ENCODE peak calls at places on chromosomes 5 and 9, in five cellular contexts. S is ACHN; J is stimulated activated effector memory CD8-positive, alpha-beta T cell treated with anti-CD3 and anti-CD28 coated beads, Interleukin-12 subunit alpha, Interleukin-12 subunit beta, amount 100 ng/mL, for 72 hours; M is fibroblast of mammary gland; A is Kasumi-1. B is an unnamed sample.

GRCh38 chr9:133425049-133425632 is 3.0 kb downstream of the ADAMTS13 start:
- DNase-seq in J (no peak), S (no peak), M (no peak), A (no peak), B (no peak)

GRCh38 chr5:59180515-59180914 is 597.6 kb downstream of the RAB3C start:
- DNase-seq in J (no peak), A (no peak), S (no peak), M (no peak), B (no peak)

GRCh38 chr5:69493235-69493925 is 790 bp downstream of the OCLN start:
- DNase-seq in A (no peak), S (peak; percentile 74), J (peak; percentile 55), M (peak; percentile 16), B (peak; percentile 11)

GRCh38 chr5:39399135-39400036 is 25.4 kb downstream of the DAB2 start:
- DNase-seq in J (no peak), A (peak; percentile 86), S (peak; percentile 85), M (peak; percentile 99), B (peak; percentile 97)

GRCh38 chr9:3916420-3916819 is 383.4 kb downstream of the GLIS3 start:
- DNase-seq in J (no peak), S (no peak), A (no peak), M (no peak), B (no peak)

GRCh38 chr5:27308151-27308550 is 269.8 kb upstream of the CDH9 start:
- DNase-seq in S (peak; percentile 6), A (no peak), M (peak; percentile 67), J (no peak), B (peak; percentile 20)

GRCh38 chr9:35662437-35662836 is 2.6 kb downstream of the ARHGEF39 start:
- DNase-seq in S (no peak), A (no peak), M (no peak), J (no peak), B (no peak)

GRCh38 chr5:6517494-6517893 is 68.8 kb downstream of the UBE2QL1 start:
- DNase-seq in M (no peak), A (no peak), S (no peak), J (no peak), B (no peak)

GRCh38 chr9:75027187-75028107 is 646 bp downstream of the CARNMT1 start:
- DNase-seq in S (peak; percentile 44), M (peak; percentile 48), A (peak; percentile 43), J (no peak), B (peak; percentile 33)

GRCh38 chr9:36503172-36504153 is 69.2 kb upstream of the MELK start:
- DNase-seq in M (no peak), J (no peak), S (no peak), A (no peak), B (no peak)

GRCh38 chr9:72401396-72401795 is 36.4 kb upstream of the ZFAND5 start:
- DNase-seq in J (no peak), M (no peak), S (no peak), A (no peak), B (no peak)

GRCh38 chr5:170635706-170636105 is 131.9 kb downstream of the KCNIP1 start:
- DNase-seq in A (no peak), S (no peak), J (no peak), M (no peak), B (no peak)

GRCh38 chr5:10503997-10504761 is 59.7 kb upstream of the ANKRD33B start:
- DNase-seq in M (peak; percentile 18), S (no peak), A (no peak), J (no peak), B (no peak)

GRCh38 chr5:177596775-177597238 is 3.1 kb upstream of the B4GALT7 start:
- DNase-seq in J (no peak), M (no peak), A (no peak), S (no peak), B (no peak)

GRCh38 chr5:157361865-157362465 is 96.0 kb downstream of the CYFIP2 start:
- DNase-seq in A (no peak), M (peak; percentile 54), J (no peak), S (no peak), B (peak; percentile 24)

GRCh38 chr9:21450733-21451394 is 10.6 kb downstream of the IFNA1 start:
- DNase-seq in A (no peak), M (peak; percentile 41), S (no peak), J (no peak), B (peak; percentile 73)

GRCh38 chr9:89952401-89952800 is 347.6 kb downstream of the GADD45G start:
- DNase-seq in J (no peak), A (no peak), S (no peak), M (peak; percentile 88), B (peak; percentile 70)

GRCh38 chr9:33120620-33121019 is 44.1 kb upstream of the SMU1 start:
- DNase-seq in S (no peak), M (no peak), J (no peak), A (no peak), B (no peak)

GRCh38 chr9:119689879-119690278 is 320.6 kb upstream of the BRINP1 start:
- DNase-seq in M (no peak), S (peak; percentile 0), J (no peak), A (no peak), B (no peak)

GRCh38 chr9:37034320-37034937 is 361 bp upstream of the PAX5 start:
- DNase-seq in J (no peak), S (peak; percentile 19), A (peak; percentile 49), M (no peak), B (no peak)

GRCh38 chr9:109766351-109766750 is 13.6 kb upstream of the PALM2AKAP2 start:
- DNase-seq in S (no peak), A (no peak), J (no peak), M (peak; percentile 93), B (peak; percentile 83)

GRCh38 chr5:139725073-139725830 is 70.4 kb upstream of the PSD2 start:
- DNase-seq in J (no peak), A (no peak), S (peak; percentile 82), M (peak; percentile 80), B (peak; percentile 62)

GRCh38 chr9:113219972-113220371 is 1.1 kb downstream of the FKBP15 start:
- DNase-seq in A (no peak), J (peak; percentile 60), S (peak; percentile 32), M (peak; percentile 78), B (peak; percentile 91)

GRCh38 chr5:55438931-55439477 is 95.8 kb downstream of the PLPP1 start:
- DNase-seq in J (no peak), A (no peak), S (peak; percentile 30), M (peak; percentile 69), B (peak; percentile 83)

GRCh38 chr9:120730661-120731514 is 16.6 kb upstream of the MEGF9 start:
- DNase-seq in S (peak; percentile 98), J (no peak), M (peak; percentile 86), A (no peak), B (peak; percentile 95)

GRCh38 chr5:82986404-82986803 is 90.8 kb downstream of the TMEM167A start:
- DNase-seq in A (no peak), J (no peak), S (no peak), M (no peak), B (no peak)

GRCh38 chr5:151167022-151167421 is 9.4 kb upstream of the ANXA6 start:
- DNase-seq in S (no peak), M (no peak), J (no peak), A (no peak), B (no peak)

GRCh38 chr5:68251386-68251785 is 35.8 kb downstream of the PIK3R1 start:
- DNase-seq in S (no peak), M (peak; percentile 60), J (no peak), A (no peak), B (no peak)

GRCh38 chr5:128271071-128271470 is 187.5 kb downstream of the SLC12A2 start:
- DNase-seq in A (no peak), M (no peak), S (no peak), J (no peak), B (no peak)

GRCh38 chr5:171776747-171777419 is 8.7 kb upstream of the SMIM23 start:
- DNase-seq in J (no peak), S (no peak), M (peak; percentile 48), A (no peak), B (peak; percentile 74)

GRCh38 chr5:136192015-136192525 is 892 bp downstream of the SMIM32 start:
- DNase-seq in M (no peak), J (peak; percentile 48), A (no peak), S (no peak), B (peak; percentile 5)

GRCh38 chr5:78587775-78588291 is 60.7 kb downstream of the LHFPL2 start:
- DNase-seq in S (no peak), M (peak; percentile 98), A (peak; percentile 51), J (no peak), B (peak; percentile 93)

GRCh38 chr9:127897194-127897692 is 2.2 kb downstream of the ST6GALNAC6 start:
- DNase-seq in A (peak; percentile 75), S (no peak), M (peak; percentile 86), J (no peak), B (peak; percentile 72)

GRCh38 chr5:88480245-88480644 is 211.6 kb upstream of the TMEM161B start:
- DNase-seq in S (no peak), J (no peak), M (no peak), A (no peak), B (peak; percentile 8)

GRCh38 chr9:38035873-38036272 is 33.2 kb downstream of the SHB start:
- DNase-seq in J (no peak), A (peak; percentile 10), M (peak; percentile 89), S (peak; percentile 71), B (peak; percentile 80)

GRCh38 chr5:139635606-139636206 is 12.4 kb upstream of the CXXC5 start:
- DNase-seq in M (peak; percentile 98), A (peak; percentile 46), S (peak; percentile 92), J (peak; percentile 63), B (peak; percentile 98)

GRCh38 chr5:18314192-18314778 is 680.0 kb downstream of the TAF11L14 start:
- DNase-seq in A (peak; percentile 44), M (peak; percentile 36), S (peak; percentile 8), J (no peak), B (peak; percentile 31)

GRCh38 chr5:106956901-106957300 is 713.8 kb downstream of the EFNA5 start:
- DNase-seq in A (no peak), M (no peak), S (no peak), J (no peak), B (no peak)

GRCh38 chr5:179906294-179906794 is 1.4 kb downstream of the TBC1D9B start:
- DNase-seq in J (no peak), A (no peak), S (no peak), M (no peak), B (no peak)

GRCh38 chr9:27192291-27192960 is 83.4 kb downstream of the TEK start:
- DNase-seq in J (no peak), A (peak; percentile 33), M (no peak), S (no peak), B (no peak)

B was measured in AG10803.